ENCODE peak calls at places on chromosomes 11 and 22, in five cellular contexts. One of them, this sample, is unnamed.

GRCh38 chr11:102225689-102226562 is 91.4 kb upstream of the BIRC3 start:
- DNase-seq in OCI-LY7: no peak
- DNase-seq in MCF 10A: peak; percentile 71
- DNase-seq in uterus: no peak
- DNase-seq in Calu3: peak; percentile 24
- DNase-seq in this sample: no peak

GRCh38 chr11:109968299-109968698 is 124.9 kb upstream of the ZC3H12C start:
- DNase-seq in MCF 10A: no peak
- DNase-seq in uterus: no peak
- DNase-seq in OCI-LY7: no peak
- DNase-seq in Calu3: no peak
- DNase-seq in this sample: no peak

GRCh38 chr22:22687638-22688500 is 43.5 kb downstream of the GGTLC2 start:
- DNase-seq in OCI-LY7: peak; percentile 68
- DNase-seq in uterus: no peak
- DNase-seq in Calu3: peak; percentile 47
- DNase-seq in MCF 10A: peak; percentile 63
- DNase-seq in this sample: no peak

GRCh38 chr11:117300301-117300700 is 9.2 kb downstream of the BACE1-AS start:
- DNase-seq in Calu3: no peak
- DNase-seq in uterus: peak; percentile 74
- DNase-seq in OCI-LY7: no peak
- DNase-seq in MCF 10A: no peak
- DNase-seq in this sample: no peak

GRCh38 chr22:35995345-35995744 is 33.3 kb downstream of the RBFOX2 start:
- DNase-seq in MCF 10A: no peak
- DNase-seq in OCI-LY7: no peak
- DNase-seq in uterus: peak; percentile 51
- DNase-seq in Calu3: no peak
- DNase-seq in this sample: no peak

GRCh38 chr11:19437760-19438159 is 197.0 kb upstream of the E2F8 start:
- DNase-seq in OCI-LY7: no peak
- DNase-seq in MCF 10A: peak; percentile 85
- DNase-seq in uterus: no peak
- DNase-seq in Calu3: peak; percentile 13
- DNase-seq in this sample: no peak

GRCh38 chr22:38067771-38068360 is 10.7 kb downstream of the PICK1 start:
- DNase-seq in OCI-LY7: no peak
- DNase-seq in Calu3: no peak
- DNase-seq in uterus: no peak
- DNase-seq in MCF 10A: no peak
- DNase-seq in this sample: no peak

GRCh38 chr11:34644669-34645406 is 23.9 kb downstream of the EHF start:
- DNase-seq in OCI-LY7: no peak
- DNase-seq in Calu3: no peak
- DNase-seq in MCF 10A: peak; percentile 82
- DNase-seq in uterus: no peak
- DNase-seq in this sample: no peak

GRCh38 chr22:43922123-43922522 is 1.5 kb upstream of the PNPLA3 start:
- DNase-seq in uterus: no peak
- DNase-seq in Calu3: peak; percentile 15
- DNase-seq in OCI-LY7: no peak
- DNase-seq in MCF 10A: no peak
- DNase-seq in this sample: no peak
- TF ChIP-seq CTCF in uterus: no peak
- TF ChIP-seq CTCF in Calu3: no peak
- TF ChIP-seq CTCF in OCI-LY7: peak; percentile 16
- TF ChIP-seq CTCF in MCF 10A: no peak
- TF ChIP-seq CTCF in this sample: no peak

GRCh38 chr11:73597956-73598718 is at the start of gene FAM168A:
- DNase-seq in Calu3: peak; percentile 92
- DNase-seq in uterus: peak; percentile 95
- DNase-seq in MCF 10A: peak; percentile 97
- DNase-seq in OCI-LY7: peak; percentile 95
- DNase-seq in this sample: peak; percentile 94
- TF ChIP-seq CTCF in Calu3: no peak
- TF ChIP-seq CTCF in uterus: no peak
- TF ChIP-seq CTCF in MCF 10A: no peak
- TF ChIP-seq CTCF in OCI-LY7: no peak
- TF ChIP-seq CTCF in this sample: peak; percentile 63

DNA sequence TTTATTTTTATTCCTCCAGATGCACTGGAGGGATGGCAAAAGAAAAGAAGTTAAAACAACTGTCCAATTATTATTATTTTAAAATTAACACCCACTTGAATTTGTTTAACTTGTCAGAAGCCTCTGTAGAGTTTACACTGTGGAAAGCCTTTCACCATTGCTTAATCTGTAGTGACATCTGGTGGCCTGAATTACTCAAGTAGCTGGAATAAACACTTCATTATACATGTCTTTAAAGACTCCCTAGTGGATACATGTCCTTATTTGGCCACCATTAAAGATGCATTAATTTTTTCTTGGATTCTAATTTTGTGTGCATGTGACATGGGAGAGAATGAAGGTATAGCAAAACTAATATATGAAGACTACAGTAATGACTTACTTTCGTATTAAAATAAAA is 1496.5 kb downstream of the FAM181B start:
- DNase-seq in OCI-LY7: peak; percentile 19
- DNase-seq in Calu3: no peak
- DNase-seq in MCF 10A: peak; percentile 65
- DNase-seq in uterus: no peak
- DNase-seq in this sample: no peak
- TF ChIP-seq CTCF in OCI-LY7: peak; percentile 66
- TF ChIP-seq CTCF in Calu3: no peak
- TF ChIP-seq CTCF in MCF 10A: peak; percentile 59
- TF ChIP-seq CTCF in uterus: peak; percentile 14
- TF ChIP-seq CTCF in this sample: peak; percentile 81

GRCh38 chr11:84390441-84391078 is 1104.4 kb upstream of the CCDC90B start:
- DNase-seq in MCF 10A: peak; percentile 0
- DNase-seq in OCI-LY7: no peak
- DNase-seq in uterus: no peak
- DNase-seq in Calu3: peak; percentile 23
- DNase-seq in this sample: no peak
- TF ChIP-seq CTCF in MCF 10A: no peak
- TF ChIP-seq CTCF in OCI-LY7: peak; percentile 13
- TF ChIP-seq CTCF in uterus: no peak
- TF ChIP-seq CTCF in Calu3: no peak
- TF ChIP-seq CTCF in this sample: no peak

GRCh38 chr22:29031236-29031982 is 30.2 kb downstream of the C22orf31 start:
- DNase-seq in MCF 10A: peak; percentile 95
- DNase-seq in uterus: peak; percentile 85
- DNase-seq in OCI-LY7: no peak
- DNase-seq in Calu3: peak; percentile 84
- DNase-seq in this sample: no peak
- TF ChIP-seq CTCF in MCF 10A: no peak
- TF ChIP-seq CTCF in uterus: no peak
- TF ChIP-seq CTCF in OCI-LY7: no peak
- TF ChIP-seq CTCF in Calu3: peak; percentile 18
- TF ChIP-seq CTCF in this sample: peak; percentile 49

DNA sequence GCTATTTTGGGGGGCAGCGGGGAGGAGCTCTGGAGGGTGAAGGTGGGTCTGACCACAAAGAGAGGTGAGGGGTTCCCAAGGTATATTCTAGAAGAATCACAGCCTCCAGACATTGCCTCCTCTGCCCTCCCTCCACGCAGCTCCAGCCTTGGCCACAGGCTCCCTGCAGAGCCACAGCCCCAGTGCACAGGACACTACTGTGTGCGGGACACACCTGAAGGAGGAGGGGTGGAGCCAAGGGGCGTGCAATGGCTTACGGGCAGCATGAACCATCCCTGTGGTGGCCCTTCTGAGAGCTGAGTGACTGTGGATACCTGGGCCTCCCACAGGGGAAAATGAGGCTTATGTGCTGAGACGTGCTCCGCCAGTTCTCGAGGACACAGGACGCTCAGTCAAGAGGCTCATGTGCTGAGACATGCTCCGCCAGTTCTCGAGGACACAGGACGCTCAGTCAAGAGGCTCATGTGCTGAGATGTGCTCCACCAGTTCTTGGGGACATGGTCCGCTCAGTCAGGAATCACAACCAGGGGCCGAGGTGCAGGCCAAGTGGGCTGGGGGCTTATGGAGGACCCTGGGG is 417.3 kb downstream of the SHANK2 start:
- DNase-seq in Calu3: no peak
- DNase-seq in MCF 10A: no peak
- DNase-seq in uterus: no peak
- DNase-seq in OCI-LY7: no peak
- DNase-seq in this sample: no peak
- TF ChIP-seq CTCF in Calu3: no peak
- TF ChIP-seq CTCF in MCF 10A: no peak
- TF ChIP-seq CTCF in uterus: no peak
- TF ChIP-seq CTCF in OCI-LY7: no peak
- TF ChIP-seq CTCF in this sample: no peak

GRCh38 chr11:24383137-24383536 is 113.7 kb upstream of the LUZP2 start:
- DNase-seq in Calu3: no peak
- DNase-seq in MCF 10A: no peak
- DNase-seq in OCI-LY7: no peak
- DNase-seq in uterus: no peak
- DNase-seq in this sample: no peak

GRCh38 chr11:24391165-24391564 is 105.7 kb upstream of the LUZP2 start:
- DNase-seq in MCF 10A: peak; percentile 59
- DNase-seq in uterus: no peak
- DNase-seq in Calu3: peak; percentile 3
- DNase-seq in OCI-LY7: no peak
- DNase-seq in this sample: no peak

GRCh38 chr11:24389575-24389974 is 107.3 kb upstream of the LUZP2 start:
- DNase-seq in MCF 10A: no peak
- DNase-seq in OCI-LY7: no peak
- DNase-seq in Calu3: no peak
- DNase-seq in uterus: no peak
- DNase-seq in this sample: no peak

DNA sequence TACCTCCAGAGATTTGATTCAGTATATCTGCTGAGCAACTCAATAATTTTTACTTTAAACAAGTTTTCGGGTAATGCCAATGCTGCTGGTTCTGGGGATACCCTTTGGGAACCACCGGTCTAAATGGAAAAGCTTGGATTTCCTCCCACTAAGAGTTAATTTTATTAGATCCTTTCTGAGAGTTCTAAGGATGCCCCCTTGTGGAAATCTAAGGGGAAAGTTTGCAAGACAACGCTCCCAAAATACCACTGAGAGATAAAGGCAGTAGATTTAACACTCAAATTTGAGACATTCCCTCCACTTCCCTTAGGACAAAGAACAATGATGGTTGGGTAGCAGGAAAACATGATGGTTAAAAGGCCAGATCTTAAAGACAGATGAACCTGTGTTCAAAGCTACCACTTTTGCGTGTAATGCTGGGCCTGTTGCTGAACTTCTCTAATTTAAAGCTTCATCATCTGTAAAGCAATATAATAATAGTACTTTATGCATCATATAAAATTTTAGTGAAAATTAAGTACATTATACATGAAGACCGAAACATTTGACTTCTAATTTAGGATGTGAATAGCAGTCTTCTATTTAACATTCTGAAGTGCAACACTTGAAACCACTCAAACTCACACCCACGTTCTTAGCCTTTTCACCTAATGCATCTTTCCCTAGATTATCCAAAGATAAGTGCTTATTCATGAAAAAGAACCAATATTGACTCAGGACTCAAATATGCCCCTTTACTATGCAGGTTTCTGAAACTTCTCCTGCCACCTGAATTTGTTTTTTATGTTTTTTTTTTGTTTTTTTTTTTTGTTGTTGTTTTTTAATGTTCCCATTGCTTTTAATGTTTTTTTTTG is 110.1 kb upstream of the LUZP2 start:
- DNase-seq in uterus: no peak
- DNase-seq in Calu3: peak; percentile 7
- DNase-seq in OCI-LY7: no peak
- DNase-seq in MCF 10A: peak; percentile 32
- DNase-seq in this sample: no peak
- TF ChIP-seq CTCF in uterus: no peak
- TF ChIP-seq CTCF in Calu3: peak; percentile 42
- TF ChIP-seq CTCF in OCI-LY7: peak; percentile 56
- TF ChIP-seq CTCF in MCF 10A: peak; percentile 40
- TF ChIP-seq CTCF in this sample: peak; percentile 75

GRCh38 chr11:90148900-90149299 is 14.4 kb downstream of the NAALAD2 start:
- DNase-seq in Calu3: no peak
- DNase-seq in uterus: no peak
- DNase-seq in OCI-LY7: no peak
- DNase-seq in MCF 10A: no peak
- DNase-seq in this sample: no peak
- TF ChIP-seq CTCF in Calu3: no peak
- TF ChIP-seq CTCF in uterus: no peak
- TF ChIP-seq CTCF in OCI-LY7: peak; percentile 36
- TF ChIP-seq CTCF in MCF 10A: no peak
- TF ChIP-seq CTCF in this sample: peak; percentile 54

DNA sequence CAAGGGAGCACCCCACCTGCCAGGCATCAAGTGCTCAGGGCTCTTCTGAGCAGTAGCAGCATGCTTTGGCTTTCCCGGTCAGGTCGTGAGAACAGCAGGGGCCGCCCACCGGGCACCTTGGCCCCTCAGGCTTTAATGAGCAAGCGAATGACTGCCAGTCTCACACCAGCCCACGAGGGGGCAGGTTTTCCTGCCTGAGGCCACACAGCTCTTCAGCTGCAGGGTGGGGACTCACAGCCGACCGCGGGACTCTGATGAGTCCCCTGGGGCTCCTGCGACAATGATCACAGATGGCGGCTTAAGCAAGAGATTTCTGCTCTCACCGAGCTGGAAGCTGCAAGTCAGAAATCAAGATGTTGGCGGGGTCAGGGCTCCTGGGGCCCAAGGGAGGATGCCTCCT is 14.3 kb upstream of the FGF19 start:
- DNase-seq in uterus: no peak
- DNase-seq in Calu3: peak; percentile 60
- DNase-seq in MCF 10A: no peak
- DNase-seq in OCI-LY7: peak; percentile 90
- DNase-seq in this sample: no peak
- TF ChIP-seq CTCF in uterus: no peak
- TF ChIP-seq CTCF in Calu3: peak; percentile 13
- TF ChIP-seq CTCF in MCF 10A: no peak
- TF ChIP-seq CTCF in OCI-LY7: peak; percentile 84
- TF ChIP-seq CTCF in this sample: peak; percentile 82